ENCODE peak calls at places on chromosomes 2 and 18, in six cellular contexts. B is upper lobe of left lung; A is cardiac muscle cell; O is CD8-positive, alpha-beta memory T cell; X is CD8-positive, alpha-beta T cell; P is psoas muscle. S is an unnamed sample. For H3K4me1, the result is how much of the 10 kb centered on the place peaks cover.

GRCh38 chr2:8592736-8593135 is 89.1 kb upstream of the ID2 start:
- DNase-seq in P (no peak), O (no peak), A (peak), X (no peak), B (no peak), S (no peak)

GRCh38 chr2:174059875-174060226 is 94.7 kb upstream of the SP3 start:
- DNase-seq in B (no peak), O (no peak), P (no peak), A (no peak), X (no peak), S (no peak)

GRCh38 chr2:53475320-53475719 is 292.3 kb upstream of the CHAC2 start:
- DNase-seq in B (no peak), X (no peak), A (no peak), O (no peak), P (no peak), S (no peak)

GRCh38 chr2:109258376-109258775 is 129.4 kb downstream of the SH3RF3 start:
- DNase-seq in A (no peak), O (no peak), X (no peak), P (no peak), B (no peak), S (no peak)

GRCh38 chr2:208726242-208726641 is 319.6 kb downstream of the PTH2R start:
- DNase-seq in X (no peak), O (no peak), P (no peak), B (no peak), A (no peak), S (no peak)

GRCh38 chr18:47100214-47100831 is 50.0 kb downstream of the HDHD2 start:
- DNase-seq in B (no peak), A (peak), X (peak), O (peak), P (peak), S (no peak)

GRCh38 chr2:109612991-109613921 is 510 bp downstream of the SEPTIN10 start:
- DNase-seq in A (peak), O (no peak), X (no peak), B (peak), P (peak), S (peak)

GRCh38 chr2:43057026-43057741 is 169.2 kb downstream of the ZFP36L2 start:
- DNase-seq in O (no peak), P (no peak), B (no peak), A (no peak), X (no peak), S (no peak)

GRCh38 chr18:45402485-45403056 is 212.7 kb upstream of the SLC14A2 start:
- DNase-seq in A (no peak), O (no peak), B (no peak), P (no peak), X (no peak), S (no peak)

GRCh38 chr2:16272038-16272788 is 331.9 kb downstream of the MYCN start:
- DNase-seq in B (no peak), P (no peak), X (no peak), O (no peak), A (no peak), S (no peak)

GRCh38 chr2:177881001-177881748 is 191.4 kb downstream of the PDE11A start:
- DNase-seq in X (no peak), B (no peak), A (no peak), O (no peak), P (no peak), S (no peak)

GRCh38 chr2:99488999-99489757 is 639 bp downstream of the REV1 start:
- DNase-seq in A (peak), P (peak), X (peak), O (peak), B (no peak), S (peak)

GRCh38 chr2:213187833-213188532 is 36.6 kb upstream of the IKZF2 start:
- DNase-seq in P (no peak), O (no peak), B (no peak), X (no peak), A (peak), S (no peak)

GRCh38 chr2:72989770-72990556 is 72.6 kb downstream of the EMX1 start:
- DNase-seq in A (no peak), P (no peak), X (no peak), B (peak), O (no peak), S (no peak)

GRCh38 chr2:72205546-72205863 is 57.8 kb upstream of the CYP26B1 start:
- DNase-seq in A (peak), X (no peak), O (no peak), P (no peak), B (no peak), S (no peak)

GRCh38 chr18:9218052-9218451 is 81.5 kb downstream of the ANKRD12 start:
- DNase-seq in B (no peak), A (no peak), O (no peak), P (no peak), X (no peak), S (no peak)

GRCh38 chr2:43197568-43197896 is 28.9 kb downstream of the ZFP36L2 start:
- DNase-seq in P (no peak), O (no peak), X (no peak), B (no peak), A (no peak), S (no peak)

GRCh38 chr18:47470941-47471340 is 219.5 kb upstream of the SKOR2 start:
- DNase-seq in B (no peak), X (no peak), O (no peak), P (no peak), A (no peak), S (no peak)

GRCh38 chr2:178522950-178523595 is 42.8 kb downstream of the PLEKHA3 start:
- DNase-seq in A (peak), X (peak), B (peak), O (peak), P (peak), S (peak)

GRCh38 chr2:70965506-70965905 is 12.9 kb upstream of the ANKRD53 start:
- DNase-seq in B (no peak), O (no peak), P (no peak), X (no peak), A (no peak), S (no peak)

GRCh38 chr2:145957929-145958328 is 1438.0 kb upstream of the ZEB2 start:
- DNase-seq in A (no peak), O (no peak), B (no peak), X (no peak), P (no peak), S (no peak)

GRCh38 chr2:117485588-117485987 is 328.9 kb upstream of the DDX18 start:
- DNase-seq in O (no peak), P (no peak), A (no peak), X (no peak), B (no peak), S (no peak)

GRCh38 chr2:85994897-85995647 is 106.3 kb upstream of the ST3GAL5 start:
- DNase-seq in O (no peak), P (no peak), A (no peak), X (no peak), B (no peak), S (peak)

GRCh38 chr18:48324651-48325050 is 84.5 kb downstream of the ZBTB7C start:
- DNase-seq in B (no peak), A (no peak), O (no peak), X (no peak), P (no peak), S (no peak)

GRCh38 chr18:75070625-75071483 is 138.1 kb downstream of the PTGR3 start:
- DNase-seq in A (no peak), O (peak), B (no peak), X (peak), P (no peak), S (peak)

GRCh38 chr2:128170776-128171175 is 79.8 kb downstream of the UGGT1 start:
- DNase-seq in P (no peak), O (no peak), A (no peak), X (no peak), B (no peak), S (no peak)

GRCh38 chr2:202149155-202149762 is 76.2 kb downstream of the KIAA2012 start:
- DNase-seq in P (peak), O (no peak), X (no peak), B (no peak), A (peak), S (no peak)

GRCh38 chr2:146189541-146189940 is 1655.3 kb upstream of the ACVR2A start:
- DNase-seq in P (no peak), A (no peak), B (no peak), X (no peak), O (no peak), S (no peak)

GRCh38 chr2:11498543-11499034 is 32.6 kb upstream of the E2F6 start:
- DNase-seq in O (no peak), P (peak), X (no peak), A (peak), B (no peak), S (peak)

GRCh38 chr2:131130298-131130596 is 25.1 kb downstream of the PLEKHB2 start:
- DNase-seq in B (no peak), O (no peak), A (no peak), P (no peak), X (no peak), S (no peak)

GRCh38 chr2:48313036-48313877 is 216.7 kb upstream of the STON1 start:
- DNase-seq in X (no peak), O (no peak), A (no peak), B (no peak), P (no peak), S (no peak)

GRCh38 chr2:64260093-64260808 is 116.0 kb upstream of the PELI1 start:
- DNase-seq in O (no peak), X (no peak), B (no peak), A (no peak), P (no peak), S (no peak)

GRCh38 chr2:209236369-209236768 is 187.5 kb upstream of the MAP2 start:
- DNase-seq in O (no peak), B (no peak), A (peak), P (no peak), X (no peak), S (no peak)

GRCh38 chr2:100193334-100193733 is 50.9 kb upstream of the AFF3 start:
- DNase-seq in O (no peak), B (no peak), A (no peak), X (no peak), P (no peak), S (no peak)

GRCh38 chr2:150211164-150211631 is 276.3 kb downstream of the RND3 start:
- DNase-seq in X (no peak), O (no peak), B (no peak), A (no peak), P (no peak), S (no peak)

GRCh38 chr2:43579275-43579981 is 16.4 kb downstream of the THADA start:
- DNase-seq in O (no peak), X (no peak), P (no peak), A (no peak), B (no peak), S (no peak)

GRCh38 chr2:31997653-31998052 is 13.2 kb downstream of the MEMO1 start:
- DNase-seq in B (no peak), A (no peak), X (no peak), P (no peak), O (no peak), S (no peak)

GRCh38 chr2:163646659-163647058 is 89.1 kb downstream of the FIGN start:
- DNase-seq in A (no peak), P (no peak), O (no peak), X (no peak), B (no peak), S (no peak)

DNA sequence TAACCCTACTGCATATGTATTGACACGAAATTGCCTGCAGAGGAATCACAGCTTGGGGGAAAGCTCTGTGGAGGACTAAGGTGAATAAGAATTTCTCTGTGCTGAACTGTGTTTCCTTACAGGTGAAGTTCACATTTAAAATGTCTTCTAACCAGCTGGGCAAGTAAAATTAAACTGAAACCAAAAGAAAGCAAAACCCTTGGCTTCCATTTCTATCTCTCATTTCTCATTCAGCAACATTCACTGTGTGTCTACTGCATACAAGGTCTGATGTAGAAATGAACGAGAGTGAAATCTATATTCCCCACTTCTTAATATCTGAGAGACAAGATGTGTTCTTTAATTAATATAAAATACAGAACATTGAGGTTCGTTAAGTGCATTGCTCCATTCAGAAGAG is 397.3 kb downstream of the SOX11 start:
- DNase-seq in O (no peak), P (no peak), B (no peak), X (no peak), A (no peak), S (no peak)
- H3K4me3 ChIP-seq in O (no peak), P (no peak), B (no peak), X (no peak), A (no peak), S (no peak)

GRCh38 chr18:54284535-54284934 is 15.2 kb downstream of the POLI start:
- DNase-seq in B (no peak), A (no peak), P (no peak), X (no peak), O (no peak), S (no peak)

GRCh38 chr18:54279477-54280205 is 10.3 kb downstream of the POLI start:
- DNase-seq in P (no peak), O (no peak), B (no peak), A (no peak), X (no peak), S (no peak)

GRCh38 chr18:54277899-54278298 is 8.6 kb downstream of the POLI start:
- DNase-seq in O (no peak), A (no peak), B (no peak), P (no peak), X (no peak), S (no peak)

GRCh38 chr18:54280206-54280550 is 10.9 kb downstream of the POLI start:
- DNase-seq in O (no peak), B (no peak), X (no peak), P (no peak), A (no peak), S (no peak)

DNA sequence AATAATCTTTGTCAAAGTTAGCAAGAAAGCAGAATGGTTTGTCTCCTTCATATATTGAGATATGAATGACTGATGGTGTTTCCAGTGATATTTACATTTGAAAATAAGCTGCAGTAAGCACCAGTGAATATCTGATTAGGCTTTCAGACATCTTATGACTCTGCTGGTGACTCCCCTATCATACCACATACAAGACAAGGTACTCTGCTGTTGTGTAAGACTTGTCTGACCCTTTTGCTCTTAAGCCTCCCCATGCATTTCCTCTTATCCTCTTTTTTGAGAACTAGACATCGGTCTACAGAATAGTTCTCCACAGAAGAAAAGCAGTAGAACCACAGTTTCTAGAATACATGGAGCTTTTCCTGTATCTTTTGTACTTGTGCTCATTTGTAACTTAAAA is 9.3 kb downstream of the POLI start:
- DNase-seq in B (no peak), X (no peak), P (no peak), O (no peak), A (no peak), S (no peak)
- H3K4me1 ChIP-seq in B (under half), X (under half), P (under half), O (under half), A (under half), S (under half)

DNA sequence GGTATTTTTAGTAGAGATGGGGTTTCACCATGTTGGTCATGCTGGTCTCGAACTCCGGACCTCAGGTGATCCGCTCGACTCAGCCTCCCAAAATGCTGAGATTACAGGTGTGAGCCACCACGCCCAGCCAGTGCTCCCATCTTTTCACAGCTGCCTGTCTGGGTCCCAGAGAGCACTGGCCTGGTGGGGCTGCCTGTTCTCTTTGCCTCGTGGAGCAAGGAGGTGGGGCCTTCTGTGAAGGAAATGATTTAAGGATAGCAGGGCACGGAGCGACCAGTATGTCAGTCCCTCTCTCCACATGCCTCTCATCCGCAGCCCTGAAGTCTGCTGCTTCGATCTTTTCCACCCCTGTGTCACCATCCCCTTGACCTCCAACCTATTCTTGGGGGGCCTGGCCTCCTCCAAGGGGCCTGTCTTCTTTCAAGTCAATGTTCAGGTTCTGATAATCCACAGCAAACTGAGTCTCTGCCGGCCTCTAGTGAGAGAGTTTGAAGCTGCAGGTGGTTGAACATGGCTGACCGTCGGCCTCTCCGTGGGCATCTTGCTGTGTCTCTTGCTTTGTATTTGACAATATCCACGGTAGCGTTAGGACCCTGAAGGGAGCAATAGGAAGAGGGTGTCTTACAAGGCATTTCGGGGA is 28.2 kb upstream of the GIGYF2 start:
- DNase-seq in B (no peak), X (no peak), A (peak), P (no peak), O (no peak), S (no peak)
- H3K4me3 ChIP-seq in B (no peak), X (no peak), A (no peak), P (no peak), O (no peak), S (no peak)

GRCh38 chr2:36368438-36368837 is 12.9 kb downstream of the CRIM1 start:
- DNase-seq in A (no peak), P (no peak), B (no peak), X (no peak), O (no peak), S (no peak)
- H3K4me1 ChIP-seq in A (under half), P (half or more), B (half or more), X (under half), O (under half), S (half or more)

DNA sequence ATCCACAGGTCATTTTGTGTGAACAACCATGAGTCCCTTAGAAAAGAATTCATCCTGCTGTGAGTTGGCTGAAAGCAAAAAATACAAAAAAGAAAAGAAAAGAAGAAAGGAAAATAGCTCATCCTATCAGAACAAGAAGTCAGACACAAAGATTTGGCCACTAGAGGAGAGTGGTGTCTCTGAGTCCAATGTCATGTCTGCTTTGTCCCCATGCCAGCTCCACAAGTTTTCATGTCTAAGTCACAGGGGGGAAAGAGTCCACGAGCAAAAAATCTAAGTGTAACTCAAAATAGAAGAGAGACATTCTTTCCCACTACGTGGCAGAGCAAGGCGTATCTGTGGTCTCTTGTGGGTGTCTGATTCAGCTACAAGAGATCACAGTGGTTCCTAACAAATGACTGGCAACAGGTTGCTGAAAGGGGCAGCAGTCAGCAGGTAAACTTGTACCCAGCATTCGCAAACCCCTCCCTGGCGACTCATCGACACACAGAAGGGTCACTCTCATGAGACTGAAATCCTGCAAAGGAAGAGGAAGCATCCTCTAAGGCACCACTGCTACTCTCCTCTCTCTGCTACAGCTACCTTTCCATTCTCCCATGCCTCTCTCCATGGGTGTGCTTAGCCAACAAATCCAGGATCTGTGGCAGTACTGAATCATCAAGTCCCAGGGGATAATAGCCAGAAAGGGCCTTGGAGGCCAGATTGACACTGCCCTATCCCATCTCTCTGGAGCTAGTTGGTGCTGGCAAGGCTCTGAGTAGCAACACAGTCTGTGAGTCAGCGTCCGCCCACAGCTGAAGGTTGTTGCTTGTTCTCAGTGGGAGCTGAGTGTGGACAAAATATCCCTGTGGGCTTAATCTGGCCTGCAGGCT is 123.0 kb upstream of the SLC39A10 start:
- DNase-seq in X (peak), O (peak), P (peak), B (no peak), A (peak), S (peak)
- H3K4me3 ChIP-seq in X (peak), O (peak), P (no peak), B (no peak), A (no peak), S (no peak)

GRCh38 chr2:40630035-40630434 is 178.1 kb upstream of the SLC8A1 start:
- DNase-seq in B (no peak), A (no peak), P (no peak), O (no peak), X (no peak), S (no peak)
- H3K4me1 ChIP-seq in B (under half), A (under half), P (under half), O (under half), X (under half), S (under half)

DNA sequence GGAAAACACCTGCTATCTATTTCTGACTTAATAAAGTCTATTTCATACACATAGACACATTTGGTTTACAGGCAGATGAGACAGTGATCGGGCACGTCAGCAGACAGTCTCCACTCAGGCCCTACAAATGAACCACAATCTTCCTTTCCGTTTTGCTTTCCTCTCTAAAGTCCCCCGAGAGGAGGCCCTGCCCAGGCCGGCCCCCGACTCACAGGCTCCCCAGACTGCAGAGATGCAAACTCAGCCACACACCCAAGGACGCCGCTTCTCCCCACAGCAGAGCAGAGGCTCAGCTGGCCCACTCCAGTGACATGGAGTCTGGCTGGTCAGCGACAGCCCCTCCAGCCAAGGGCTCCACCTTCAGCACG is 9.3 kb upstream of the MTERF4 start:
- DNase-seq in B (peak), O (peak), X (peak), A (no peak), P (no peak), S (no peak)
- H3K4me3 ChIP-seq in B (no peak), O (peak), X (peak), A (no peak), P (no peak), S (no peak)

GRCh38 chr2:45258251-45258775 is 249.1 kb upstream of the SIX2 start:
- DNase-seq in O (no peak), A (no peak), X (no peak), B (peak), P (no peak), S (no peak)
- H3K4me1 ChIP-seq in O (under half), A (under half), X (under half), B (under half), P (under half), S (under half)